ENCODE peak calls at places on chromosome 6, in eight cellular contexts. One of them, this sample, is unnamed.

GRCh38 chr6:160955508-160956295 is 35.9 kb upstream of the MAP3K4 start:
- DNase-seq in upper lobe of right lung: no peak
- DNase-seq in fibroblast of lung: no peak
- DNase-seq in A549: no peak
- DNase-seq in thyroid gland: no peak
- DNase-seq in SK-N-SH: no peak
- DNase-seq in cardiac muscle cell: no peak
- DNase-seq in Peyer's patch: no peak
- DNase-seq in this sample: no peak

GRCh38 chr6:133764011-133764812 is 124.7 kb upstream of the TCF21 start:
- DNase-seq in A549: no peak
- DNase-seq in Peyer's patch: no peak
- DNase-seq in fibroblast of lung: peak; percentile 81
- DNase-seq in cardiac muscle cell: peak; percentile 81
- DNase-seq in SK-N-SH: no peak
- DNase-seq in upper lobe of right lung: no peak
- DNase-seq in thyroid gland: no peak
- DNase-seq in this sample: no peak

GRCh38 chr6:455006-455585 is 63.5 kb downstream of the IRF4 start:
- DNase-seq in fibroblast of lung: no peak
- DNase-seq in cardiac muscle cell: no peak
- DNase-seq in thyroid gland: no peak
- DNase-seq in A549: no peak
- DNase-seq in Peyer's patch: no peak
- DNase-seq in upper lobe of right lung: no peak
- DNase-seq in SK-N-SH: peak; percentile 2
- DNase-seq in this sample: no peak

GRCh38 chr6:105485456-105485855 is 82.6 kb upstream of the PREP start:
- DNase-seq in fibroblast of lung: no peak
- DNase-seq in thyroid gland: no peak
- DNase-seq in upper lobe of right lung: no peak
- DNase-seq in cardiac muscle cell: no peak
- DNase-seq in SK-N-SH: no peak
- DNase-seq in A549: no peak
- DNase-seq in Peyer's patch: no peak
- DNase-seq in this sample: no peak

GRCh38 chr6:6766230-6766905 is 177.8 kb downstream of the LY86 start:
- DNase-seq in thyroid gland: peak; percentile 73
- DNase-seq in fibroblast of lung: no peak
- DNase-seq in upper lobe of right lung: no peak
- DNase-seq in cardiac muscle cell: no peak
- DNase-seq in SK-N-SH: no peak
- DNase-seq in A549: no peak
- DNase-seq in Peyer's patch: no peak
- DNase-seq in this sample: no peak

GRCh38 chr6:170344631-170345576 is 38.3 kb downstream of the FAM120B start:
- DNase-seq in cardiac muscle cell: peak; percentile 82
- DNase-seq in SK-N-SH: no peak
- DNase-seq in Peyer's patch: no peak
- DNase-seq in A549: peak; percentile 73
- DNase-seq in thyroid gland: no peak
- DNase-seq in upper lobe of right lung: no peak
- DNase-seq in fibroblast of lung: peak; percentile 46
- DNase-seq in this sample: peak; percentile 36

GRCh38 chr6:104692008-104692407 is 167.7 kb downstream of the HACE1 start:
- DNase-seq in upper lobe of right lung: no peak
- DNase-seq in cardiac muscle cell: no peak
- DNase-seq in Peyer's patch: no peak
- DNase-seq in SK-N-SH: no peak
- DNase-seq in fibroblast of lung: no peak
- DNase-seq in A549: no peak
- DNase-seq in thyroid gland: no peak
- DNase-seq in this sample: no peak

GRCh38 chr6:156687875-156688549 is 89.2 kb upstream of the ARID1B start:
- DNase-seq in A549: no peak
- DNase-seq in cardiac muscle cell: peak; percentile 57
- DNase-seq in fibroblast of lung: peak; percentile 33
- DNase-seq in upper lobe of right lung: peak; percentile 64
- DNase-seq in Peyer's patch: peak; percentile 59
- DNase-seq in thyroid gland: peak; percentile 13
- DNase-seq in SK-N-SH: peak; percentile 58
- DNase-seq in this sample: peak; percentile 39

GRCh38 chr6:46655803-46656202 is 3.0 kb downstream of the SLC25A27 start:
- DNase-seq in cardiac muscle cell: peak; percentile 8
- DNase-seq in Peyer's patch: no peak
- DNase-seq in thyroid gland: no peak
- DNase-seq in fibroblast of lung: no peak
- DNase-seq in A549: peak; percentile 37
- DNase-seq in upper lobe of right lung: no peak
- DNase-seq in SK-N-SH: peak; percentile 34
- DNase-seq in this sample: peak; percentile 31

GRCh38 chr6:127471379-127472255 is 12.4 kb upstream of the KIAA0408 start:
- DNase-seq in upper lobe of right lung: no peak
- DNase-seq in fibroblast of lung: no peak
- DNase-seq in thyroid gland: no peak
- DNase-seq in A549: no peak
- DNase-seq in SK-N-SH: no peak
- DNase-seq in cardiac muscle cell: no peak
- DNase-seq in Peyer's patch: no peak
- DNase-seq in this sample: no peak

GRCh38 chr6:39593644-39594043 is 131.6 kb downstream of the KIF6 start:
- DNase-seq in SK-N-SH: no peak
- DNase-seq in Peyer's patch: no peak
- DNase-seq in upper lobe of right lung: no peak
- DNase-seq in cardiac muscle cell: no peak
- DNase-seq in thyroid gland: no peak
- DNase-seq in fibroblast of lung: no peak
- DNase-seq in A549: no peak
- DNase-seq in this sample: no peak

GRCh38 chr6:1665214-1665613 is 55.5 kb downstream of the FOXC1 start:
- DNase-seq in A549: no peak
- DNase-seq in thyroid gland: no peak
- DNase-seq in upper lobe of right lung: no peak
- DNase-seq in fibroblast of lung: no peak
- DNase-seq in cardiac muscle cell: no peak
- DNase-seq in Peyer's patch: no peak
- DNase-seq in SK-N-SH: no peak
- DNase-seq in this sample: no peak

GRCh38 chr6:6057442-6058053 is 50.8 kb upstream of the NRN1 start:
- DNase-seq in fibroblast of lung: peak; percentile 21
- DNase-seq in cardiac muscle cell: peak; percentile 48
- DNase-seq in thyroid gland: no peak
- DNase-seq in SK-N-SH: peak; percentile 43
- DNase-seq in A549: peak; percentile 50
- DNase-seq in Peyer's patch: no peak
- DNase-seq in upper lobe of right lung: no peak
- DNase-seq in this sample: no peak

GRCh38 chr6:7540595-7540994 is 876 bp upstream of the DSP start:
- DNase-seq in cardiac muscle cell: no peak
- DNase-seq in Peyer's patch: no peak
- DNase-seq in SK-N-SH: peak; percentile 19
- DNase-seq in thyroid gland: peak; percentile 59
- DNase-seq in fibroblast of lung: no peak
- DNase-seq in upper lobe of right lung: no peak
- DNase-seq in A549: peak; percentile 67
- DNase-seq in this sample: no peak

GRCh38 chr6:37684801-37685200 is 12.9 kb downstream of the MDGA1 start:
- DNase-seq in thyroid gland: no peak
- DNase-seq in cardiac muscle cell: no peak
- DNase-seq in SK-N-SH: no peak
- DNase-seq in upper lobe of right lung: no peak
- DNase-seq in Peyer's patch: no peak
- DNase-seq in A549: no peak
- DNase-seq in fibroblast of lung: no peak
- DNase-seq in this sample: no peak

GRCh38 chr6:157609556-157609955 is 213.5 kb upstream of the SNX9 start:
- DNase-seq in A549: no peak
- DNase-seq in fibroblast of lung: no peak
- DNase-seq in thyroid gland: no peak
- DNase-seq in cardiac muscle cell: no peak
- DNase-seq in SK-N-SH: no peak
- DNase-seq in upper lobe of right lung: no peak
- DNase-seq in Peyer's patch: no peak
- DNase-seq in this sample: no peak

GRCh38 chr6:144742779-144743178 is 457.6 kb downstream of the UTRN start:
- DNase-seq in A549: no peak
- DNase-seq in cardiac muscle cell: no peak
- DNase-seq in thyroid gland: no peak
- DNase-seq in Peyer's patch: no peak
- DNase-seq in SK-N-SH: no peak
- DNase-seq in fibroblast of lung: no peak
- DNase-seq in upper lobe of right lung: no peak
- DNase-seq in this sample: no peak

DNA sequence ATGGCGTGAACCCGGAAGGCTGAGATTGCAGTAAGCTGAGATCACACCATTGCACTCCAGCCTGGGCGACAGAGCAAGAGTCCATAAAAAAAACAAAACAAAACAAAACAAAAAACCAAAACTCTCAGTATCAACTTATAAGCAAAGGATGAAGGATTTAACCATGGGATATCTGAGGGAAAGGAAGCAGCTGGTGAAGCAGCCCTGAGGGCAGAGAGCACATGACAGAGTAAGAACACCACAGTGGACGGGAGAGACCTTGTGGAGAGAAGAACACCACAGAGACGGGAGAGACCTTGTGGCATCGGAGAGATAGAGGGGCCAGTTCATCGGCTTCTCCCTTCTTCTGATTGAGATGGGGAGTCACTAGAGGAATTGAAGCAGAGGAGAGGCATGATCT is 697.2 kb downstream of the HDGFL1 start:
- DNase-seq in SK-N-SH: no peak
- DNase-seq in A549: no peak
- DNase-seq in upper lobe of right lung: no peak
- DNase-seq in fibroblast of lung: no peak
- DNase-seq in thyroid gland: no peak
- DNase-seq in Peyer's patch: no peak
- DNase-seq in cardiac muscle cell: no peak
- DNase-seq in this sample: no peak
- H3K4me3 ChIP-seq in SK-N-SH: no peak overlapping the region
- H3K4me3 ChIP-seq in A549: no peak overlapping the region
- H3K4me3 ChIP-seq in upper lobe of right lung: no peak overlapping the region
- H3K4me3 ChIP-seq in fibroblast of lung: no peak overlapping the region
- H3K4me3 ChIP-seq in thyroid gland: no peak overlapping the region
- H3K4me3 ChIP-seq in Peyer's patch: no peak overlapping the region
- H3K4me3 ChIP-seq in cardiac muscle cell: no peak overlapping the region
- H3K4me3 ChIP-seq in this sample: no peak overlapping the region

DNA sequence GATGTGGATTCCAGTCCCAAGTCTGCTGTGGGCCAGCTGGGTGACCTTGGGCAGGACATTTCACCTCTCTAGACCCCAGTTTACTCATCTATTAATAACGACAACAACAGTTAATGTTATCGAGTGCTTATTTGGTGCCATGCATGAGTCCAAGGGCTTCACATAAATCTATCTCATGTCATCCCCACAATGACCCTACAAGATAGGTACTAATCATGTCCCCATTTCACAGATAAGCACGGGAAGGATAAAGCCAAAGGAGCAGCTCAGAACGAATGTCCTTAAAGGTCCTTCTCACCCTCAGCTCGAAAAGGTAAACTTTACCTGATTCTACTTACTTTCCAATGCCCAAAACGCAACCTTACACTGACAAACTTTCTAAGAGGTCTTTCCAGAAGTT is 35.7 kb downstream of the TRAM2 start:
- DNase-seq in Peyer's patch: no peak
- DNase-seq in A549: no peak
- DNase-seq in cardiac muscle cell: no peak
- DNase-seq in fibroblast of lung: no peak
- DNase-seq in thyroid gland: no peak
- DNase-seq in SK-N-SH: no peak
- DNase-seq in upper lobe of right lung: no peak
- DNase-seq in this sample: no peak
- H3K4me1 ChIP-seq in Peyer's patch: no peaks in the 10 kb centered on the region
- H3K4me1 ChIP-seq in A549: peaks cover 79% of the 10 kb centered on the region
- H3K4me1 ChIP-seq in cardiac muscle cell: no peaks in the 10 kb centered on the region
- H3K4me1 ChIP-seq in fibroblast of lung: peaks cover 73% of the 10 kb centered on the region
- H3K4me1 ChIP-seq in thyroid gland: peaks cover 24% of the 10 kb centered on the region
- H3K4me1 ChIP-seq in SK-N-SH: peaks cover 68% of the 10 kb centered on the region
- H3K4me1 ChIP-seq in upper lobe of right lung: peaks cover 42% of the 10 kb centered on the region
- H3K4me1 ChIP-seq in this sample: peaks cover 8% of the 10 kb centered on the region

GRCh38 chr6:44271406-44271723 is 1.1 kb downstream of the TMEM151B start:
- DNase-seq in A549: no peak
- DNase-seq in cardiac muscle cell: no peak
- DNase-seq in thyroid gland: no peak
- DNase-seq in upper lobe of right lung: no peak
- DNase-seq in SK-N-SH: no peak
- DNase-seq in Peyer's patch: no peak
- DNase-seq in fibroblast of lung: no peak
- DNase-seq in this sample: no peak

GRCh38 chr6:44273617-44274016 is 3.4 kb downstream of the TMEM151B start:
- DNase-seq in cardiac muscle cell: no peak
- DNase-seq in thyroid gland: no peak
- DNase-seq in upper lobe of right lung: no peak
- DNase-seq in fibroblast of lung: no peak
- DNase-seq in SK-N-SH: no peak
- DNase-seq in A549: no peak
- DNase-seq in Peyer's patch: no peak
- DNase-seq in this sample: no peak

GRCh38 chr6:44272529-44272928 is 2.3 kb downstream of the TMEM151B start:
- DNase-seq in Peyer's patch: no peak
- DNase-seq in SK-N-SH: no peak
- DNase-seq in upper lobe of right lung: no peak
- DNase-seq in fibroblast of lung: no peak
- DNase-seq in A549: no peak
- DNase-seq in thyroid gland: no peak
- DNase-seq in cardiac muscle cell: no peak
- DNase-seq in this sample: no peak

GRCh38 chr6:44271914-44272313 is 1.7 kb downstream of the TMEM151B start:
- DNase-seq in thyroid gland: no peak
- DNase-seq in A549: no peak
- DNase-seq in cardiac muscle cell: no peak
- DNase-seq in SK-N-SH: peak; percentile 16
- DNase-seq in upper lobe of right lung: no peak
- DNase-seq in fibroblast of lung: no peak
- DNase-seq in Peyer's patch: no peak
- DNase-seq in this sample: no peak

DNA sequence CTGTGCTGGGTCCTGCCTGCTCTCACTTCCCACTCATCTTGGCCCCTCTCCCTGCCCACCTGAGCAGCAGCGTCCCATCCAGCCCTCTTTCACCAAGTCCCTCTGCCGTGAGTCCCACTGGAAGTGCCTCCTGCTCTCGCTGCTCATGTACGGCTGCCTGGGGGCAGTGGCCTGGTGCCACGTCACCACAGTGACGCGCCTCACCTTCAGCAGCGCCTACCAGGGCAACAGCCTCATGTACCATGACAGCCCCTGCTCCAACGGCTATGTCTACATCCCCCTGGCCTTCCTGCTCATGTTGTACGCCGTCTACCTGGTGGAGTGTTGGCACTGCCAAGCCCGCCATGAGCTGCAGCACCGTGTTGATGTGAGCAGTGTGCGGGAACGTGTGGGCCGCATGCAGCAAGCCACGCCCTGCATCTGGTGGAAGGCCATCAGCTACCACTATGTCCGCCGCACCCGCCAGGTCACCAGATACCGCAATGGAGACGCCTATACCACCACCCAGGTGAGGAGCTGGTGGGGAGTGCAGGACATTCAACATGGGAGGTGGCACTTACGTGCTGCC is 2.8 kb downstream of the TMEM151B start:
- DNase-seq in Peyer's patch: no peak
- DNase-seq in SK-N-SH: peak; percentile 16
- DNase-seq in fibroblast of lung: no peak
- DNase-seq in cardiac muscle cell: no peak
- DNase-seq in upper lobe of right lung: no peak
- DNase-seq in thyroid gland: no peak
- DNase-seq in A549: no peak
- DNase-seq in this sample: no peak
- TF ChIP-seq CTCF in Peyer's patch: no peak
- TF ChIP-seq CTCF in SK-N-SH: no peak
- TF ChIP-seq CTCF in fibroblast of lung: no peak
- TF ChIP-seq CTCF in cardiac muscle cell: no peak
- TF ChIP-seq CTCF in upper lobe of right lung: no peak
- TF ChIP-seq CTCF in thyroid gland: no peak
- TF ChIP-seq CTCF in A549: no peak
- TF ChIP-seq CTCF in this sample: no peak

GRCh38 chr6:49348561-49348960 is 114.5 kb downstream of the MMUT start:
- DNase-seq in A549: no peak
- DNase-seq in Peyer's patch: no peak
- DNase-seq in cardiac muscle cell: no peak
- DNase-seq in fibroblast of lung: no peak
- DNase-seq in SK-N-SH: no peak
- DNase-seq in thyroid gland: no peak
- DNase-seq in upper lobe of right lung: no peak
- DNase-seq in this sample: no peak
- H3K4me3 ChIP-seq in A549: no peak overlapping the region
- H3K4me3 ChIP-seq in Peyer's patch: no peak overlapping the region
- H3K4me3 ChIP-seq in cardiac muscle cell: no peak overlapping the region
- H3K4me3 ChIP-seq in fibroblast of lung: no peak overlapping the region
- H3K4me3 ChIP-seq in SK-N-SH: no peak overlapping the region
- H3K4me3 ChIP-seq in thyroid gland: no peak overlapping the region
- H3K4me3 ChIP-seq in upper lobe of right lung: no peak overlapping the region
- H3K4me3 ChIP-seq in this sample: no peak overlapping the region